ENCODE peak calls at places on chromosomes 3 and 15, in nine cellular contexts. Z is KG1, J is A549, E is GM19239, B is HCEC 1CT, V is neuronal stem cell, K is kidney glomerular epithelial cell, F is right cardiac atrium, O is esophagus squamous epithelium. H is an unnamed sample.

GRCh38 chr15:75081150-75081549 is 57.8 kb downstream of the PPCDC start:
- DNase-seq in F (no peak), E (no peak), O (no peak), K (no peak), B (no peak), Z (no peak), J (no peak), V (no peak), H (no peak)

GRCh38 chr3:52277972-52278509 is 408 bp downstream of the WDR82 start:
- DNase-seq in E (peak), O (no peak), K (no peak), Z (no peak), J (peak), B (peak), V (no peak), F (no peak), H (peak)

GRCh38 chr3:41508063-41508696 is 308.9 kb downstream of the CTNNB1 start:
- DNase-seq in V (no peak), Z (no peak), K (no peak), E (no peak), O (no peak), F (no peak), J (peak), B (no peak), H (no peak)

GRCh38 chr15:71151061-71151460 is 35.8 kb downstream of the THSD4 start:
- DNase-seq in J (no peak), Z (no peak), V (no peak), F (no peak), K (peak), B (peak), E (no peak), O (no peak), H (no peak)

GRCh38 chr15:101014921-101015841 is 96.0 kb downstream of the LRRK1 start:
- DNase-seq in E (peak), B (peak), O (no peak), Z (peak), F (peak), J (peak), K (peak), V (peak), H (peak)

GRCh38 chr15:66224946-66225345 is 28.6 kb downstream of the MEGF11 start:
- DNase-seq in V (no peak), K (no peak), O (no peak), J (no peak), B (no peak), E (no peak), Z (no peak), F (no peak), H (no peak)

GRCh38 chr3:109532257-109533216 is 195.2 kb upstream of the DPPA4 start:
- DNase-seq in V (peak), F (no peak), E (no peak), O (no peak), B (peak), K (peak), J (peak), Z (peak), H (peak)

GRCh38 chr3:190088890-190089289 is 31.8 kb downstream of the P3H2 start:
- DNase-seq in J (no peak), B (no peak), Z (no peak), F (no peak), E (no peak), V (no peak), O (no peak), K (peak), H (no peak)

GRCh38 chr3:125032100-125032643 is 23.6 kb downstream of the HEG1 start:
- DNase-seq in O (no peak), V (no peak), B (no peak), K (peak), J (peak), E (peak), Z (no peak), F (peak), H (peak)

GRCh38 chr3:42300013-42300412 is 34.0 kb upstream of the CCK start:
- DNase-seq in K (peak), J (peak), Z (no peak), B (peak), O (no peak), F (no peak), E (peak), V (peak), H (peak)

GRCh38 chr3:124775776-124776336 is 45.6 kb downstream of the UMPS start:
- DNase-seq in V (no peak), E (no peak), F (no peak), Z (no peak), K (no peak), B (no peak), O (no peak), J (no peak), H (no peak)

GRCh38 chr3:152419748-152420147 is 151.0 kb downstream of the MBNL1 start:
- DNase-seq in E (no peak), Z (no peak), O (no peak), V (no peak), K (no peak), B (no peak), F (no peak), J (no peak), H (no peak)

H was measured in fibroblast of villous mesenchyme.